ENCODE peak calls at places on chromosomes 2 and 18, in five cellular contexts. One of them, this sample, is unnamed.

GRCh38 chr18:44548291-44549221 is 132.1 kb upstream of the SETBP1 start:
- DNase-seq in stomach: no peak
- DNase-seq in K562: no peak
- DNase-seq in H1: no peak
- DNase-seq in body of pancreas: no peak
- DNase-seq in this sample: no peak

GRCh38 chr2:191976436-191976835 is 129.5 kb upstream of the CAVIN2 start:
- DNase-seq in stomach: no peak
- DNase-seq in K562: no peak
- DNase-seq in H1: no peak
- DNase-seq in body of pancreas: no peak
- DNase-seq in this sample: no peak

GRCh38 chr2:219045937-219046550 is 4.7 kb upstream of the CFAP65 start:
- DNase-seq in stomach: no peak
- DNase-seq in K562: peak; percentile 42
- DNase-seq in H1: no peak
- DNase-seq in body of pancreas: peak; percentile 42
- DNase-seq in this sample: no peak

GRCh38 chr18:58996131-58996632 is 131.5 kb downstream of the ZNF532 start:
- DNase-seq in stomach: no peak
- DNase-seq in K562: no peak
- DNase-seq in H1: no peak
- DNase-seq in body of pancreas: no peak
- DNase-seq in this sample: no peak

GRCh38 chr2:186201371-186201770 is 284.7 kb upstream of the ZC3H15 start:
- DNase-seq in stomach: no peak
- DNase-seq in K562: no peak
- DNase-seq in H1: no peak
- DNase-seq in body of pancreas: no peak
- DNase-seq in this sample: no peak

GRCh38 chr2:88852753-88853402 is 161.4 kb downstream of the RPIA start:
- DNase-seq in stomach: no peak
- DNase-seq in K562: no peak
- DNase-seq in H1: no peak
- DNase-seq in body of pancreas: no peak
- DNase-seq in this sample: no peak

GRCh38 chr18:74351354-74351753 is 35.7 kb downstream of the C18orf63 start:
- DNase-seq in stomach: no peak
- DNase-seq in K562: no peak
- DNase-seq in H1: no peak
- DNase-seq in body of pancreas: no peak
- DNase-seq in this sample: no peak

GRCh38 chr2:19029655-19030054 is 328.8 kb downstream of the OSR1 start:
- DNase-seq in stomach: no peak
- DNase-seq in K562: no peak
- DNase-seq in H1: no peak
- DNase-seq in body of pancreas: no peak
- DNase-seq in this sample: no peak

GRCh38 chr18:77127769-77128671 is 4.6 kb downstream of the MBP start:
- DNase-seq in stomach: no peak
- DNase-seq in K562: no peak
- DNase-seq in H1: no peak
- DNase-seq in body of pancreas: peak; percentile 68
- DNase-seq in this sample: no peak

GRCh38 chr2:239157269-239157668 is 243.6 kb downstream of the HDAC4 start:
- DNase-seq in stomach: peak; percentile 45
- DNase-seq in K562: no peak
- DNase-seq in H1: no peak
- DNase-seq in body of pancreas: no peak
- DNase-seq in this sample: no peak

GRCh38 chr2:77521931-77522470 is at the start of gene LRRTM4:
- DNase-seq in stomach: no peak
- DNase-seq in K562: no peak
- DNase-seq in H1: no peak
- DNase-seq in body of pancreas: no peak
- DNase-seq in this sample: no peak

GRCh38 chr2:241584446-241584845 is 25.9 kb downstream of the BOK start:
- DNase-seq in stomach: no peak
- DNase-seq in K562: peak; percentile 57
- DNase-seq in H1: no peak
- DNase-seq in body of pancreas: no peak
- DNase-seq in this sample: no peak

GRCh38 chr18:25097119-25098114 is 254.5 kb downstream of the ZNF521 start:
- DNase-seq in stomach: no peak
- DNase-seq in K562: no peak
- DNase-seq in H1: no peak
- DNase-seq in body of pancreas: no peak
- DNase-seq in this sample: no peak

GRCh38 chr2:239691720-239692119 is 290.9 kb upstream of the HDAC4 start:
- DNase-seq in stomach: no peak
- DNase-seq in K562: no peak
- DNase-seq in H1: no peak
- DNase-seq in body of pancreas: no peak
- DNase-seq in this sample: no peak

GRCh38 chr2:216139884-216140283 is 30.7 kb downstream of the XRCC5 start:
- DNase-seq in stomach: peak; percentile 30
- DNase-seq in K562: peak; percentile 27
- DNase-seq in H1: no peak
- DNase-seq in body of pancreas: peak; percentile 54
- DNase-seq in this sample: no peak

GRCh38 chr2:223784221-223784772 is 53.1 kb downstream of the AP1S3 start:
- DNase-seq in stomach: no peak
- DNase-seq in K562: no peak
- DNase-seq in H1: no peak
- DNase-seq in body of pancreas: no peak
- DNase-seq in this sample: no peak

GRCh38 chr2:42951263-42951938 is 159.0 kb upstream of the HAAO start:
- DNase-seq in stomach: no peak
- DNase-seq in K562: no peak
- DNase-seq in H1: no peak
- DNase-seq in body of pancreas: no peak
- DNase-seq in this sample: no peak
- TF ChIP-seq CTCF in stomach: no peak
- TF ChIP-seq CTCF in K562: no peak
- TF ChIP-seq CTCF in H1: no peak
- TF ChIP-seq CTCF in body of pancreas: no peak
- TF ChIP-seq CTCF in this sample: no peak

GRCh38 chr2:121074322-121074932 is 210.6 kb downstream of the TFCP2L1 start:
- DNase-seq in stomach: no peak
- DNase-seq in K562: no peak
- DNase-seq in H1: no peak
- DNase-seq in body of pancreas: no peak
- DNase-seq in this sample: no peak

GRCh38 chr2:121076501-121076820 is 208.5 kb downstream of the TFCP2L1 start:
- DNase-seq in stomach: no peak
- DNase-seq in K562: no peak
- DNase-seq in H1: no peak
- DNase-seq in body of pancreas: no peak
- DNase-seq in this sample: no peak

GRCh38 chr2:121075641-121076500 is 209.1 kb downstream of the TFCP2L1 start:
- DNase-seq in stomach: no peak
- DNase-seq in K562: no peak
- DNase-seq in H1: no peak
- DNase-seq in body of pancreas: no peak
- DNase-seq in this sample: no peak

GRCh38 chr2:121073320-121074210 is 211.4 kb downstream of the TFCP2L1 start:
- DNase-seq in stomach: no peak
- DNase-seq in K562: no peak
- DNase-seq in H1: no peak
- DNase-seq in body of pancreas: no peak
- DNase-seq in this sample: no peak

DNA sequence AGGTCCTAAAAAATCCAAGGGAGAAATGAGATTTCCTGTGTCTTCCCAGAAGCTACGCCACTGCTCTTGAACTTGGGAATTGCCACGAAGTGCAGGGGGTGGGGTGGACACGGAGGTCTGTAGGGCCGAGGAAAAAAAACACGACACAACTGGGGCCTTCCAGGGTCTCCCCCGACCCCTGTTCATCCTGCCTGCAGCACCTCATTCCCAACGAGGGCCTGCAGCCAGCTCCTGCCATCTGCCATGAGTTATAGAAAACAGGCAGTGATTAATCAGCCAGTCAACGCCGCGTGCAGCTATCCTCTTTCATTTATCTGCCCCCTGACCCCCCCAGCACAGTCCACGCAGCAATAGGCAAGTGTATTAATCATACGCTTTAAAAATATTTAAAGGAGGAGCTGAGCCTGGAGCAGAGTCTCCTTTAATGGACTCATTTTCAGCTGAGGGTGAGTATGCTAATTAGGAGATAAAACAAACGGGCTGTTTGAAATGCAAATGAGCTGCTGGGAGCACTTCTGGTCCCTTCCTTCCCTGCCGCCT is 209.9 kb downstream of the TFCP2L1 start:
- DNase-seq in stomach: peak; percentile 54
- DNase-seq in K562: peak; percentile 85
- DNase-seq in H1: peak; percentile 97
- DNase-seq in body of pancreas: peak; percentile 52
- DNase-seq in this sample: no peak
- TF ChIP-seq POLR2A in stomach: no peak
- TF ChIP-seq POLR2A in K562: peak; percentile 100
- TF ChIP-seq POLR2A in H1: peak; percentile 100
- TF ChIP-seq POLR2A in body of pancreas: no peak
- TF ChIP-seq POLR2A in this sample: peak; percentile 37

GRCh38 chr2:119068154-119068725 is 90.3 kb downstream of the C1QL2 start:
- DNase-seq in stomach: no peak
- DNase-seq in K562: no peak
- DNase-seq in H1: no peak
- DNase-seq in body of pancreas: no peak
- DNase-seq in this sample: no peak
- TF ChIP-seq CTCF in stomach: no peak
- TF ChIP-seq CTCF in K562: no peak
- TF ChIP-seq CTCF in H1: no peak
- TF ChIP-seq CTCF in body of pancreas: no peak
- TF ChIP-seq CTCF in this sample: no peak

GRCh38 chr2:222178450-222178849 is 120.3 kb downstream of the PAX3 start:
- DNase-seq in stomach: no peak
- DNase-seq in K562: no peak
- DNase-seq in H1: no peak
- DNase-seq in body of pancreas: no peak
- DNase-seq in this sample: no peak
- TF ChIP-seq POLR2A in stomach: no peak
- TF ChIP-seq POLR2A in K562: no peak
- TF ChIP-seq POLR2A in H1: no peak
- TF ChIP-seq POLR2A in body of pancreas: no peak
- TF ChIP-seq POLR2A in this sample: no peak

GRCh38 chr2:205617905-205618304 is 64.4 kb upstream of the NRP2 start:
- DNase-seq in stomach: no peak
- DNase-seq in K562: no peak
- DNase-seq in H1: no peak
- DNase-seq in body of pancreas: no peak
- DNase-seq in this sample: no peak
- TF ChIP-seq CTCF in stomach: no peak
- TF ChIP-seq CTCF in K562: no peak
- TF ChIP-seq CTCF in H1: no peak
- TF ChIP-seq CTCF in body of pancreas: no peak
- TF ChIP-seq CTCF in this sample: no peak